ENCODE peak calls at places on chromosomes 5 and 9, in six cellular contexts. A is foreskin fibroblast; J is cardiac muscle cell; H is BE2C; N is psoas muscle; C is CD8-positive, alpha-beta T cell. M is an unnamed sample.

GRCh38 chr9:93861736-93862358 is 93.3 kb downstream of the BARX1 start:
- DNase-seq in J (no peak), H (no peak), C (no peak), A (no peak), N (no peak), M (no peak)

GRCh38 chr5:72525816-72526215 is 18.6 kb upstream of the ZNF366 start:
- DNase-seq in H (no peak), J (no peak), A (peak), C (no peak), N (no peak), M (no peak)

GRCh38 chr5:132491368-132492364 is 1.1 kb upstream of the IRF1 start:
- DNase-seq in C (peak), J (no peak), H (no peak), N (no peak), A (no peak), M (no peak)

GRCh38 chr5:172943906-172944305 is 15.3 kb upstream of the RPL26L1 start:
- DNase-seq in A (no peak), H (no peak), J (no peak), C (no peak), N (no peak), M (no peak)

GRCh38 chr5:155389498-155389897 is 375.9 kb downstream of the KIF4B start:
- DNase-seq in J (no peak), A (no peak), H (no peak), N (no peak), C (no peak), M (no peak)

GRCh38 chr5:134275822-134276221 is 49.9 kb upstream of the PPP2CA start:
- DNase-seq in A (peak), C (no peak), J (no peak), N (no peak), H (no peak), M (no peak)

GRCh38 chr5:1232780-1233179 is 7.6 kb downstream of the SLC6A18 start:
- DNase-seq in N (no peak), A (no peak), J (no peak), H (no peak), C (no peak), M (no peak)

GRCh38 chr9:13035822-13036221 is 243.7 kb downstream of the MPDZ start:
- DNase-seq in C (no peak), H (no peak), A (no peak), J (no peak), N (no peak), M (no peak)

GRCh38 chr5:113047733-113048652 is 71.4 kb downstream of the DCP2 start:
- DNase-seq in C (no peak), J (no peak), N (no peak), A (no peak), H (no peak), M (no peak)

GRCh38 chr9:126205260-126205659 is 121.4 kb upstream of the MVB12B start:
- DNase-seq in N (no peak), H (no peak), A (peak), C (no peak), J (no peak), M (no peak)

GRCh38 chr9:136078025-136078424 is 17.1 kb downstream of the NACC2 start:
- DNase-seq in A (no peak), J (no peak), N (no peak), H (no peak), C (no peak), M (no peak)

GRCh38 chr9:112186695-112187094 is 11.6 kb upstream of the SUSD1 start:
- DNase-seq in A (no peak), J (no peak), N (no peak), C (no peak), H (no peak), M (no peak)

GRCh38 chr5:1050449-1051365 is 42.1 kb downstream of the NKD2 start:
- DNase-seq in N (peak), J (no peak), C (no peak), H (peak), A (no peak), M (no peak)

GRCh38 chr5:151020304-151021031 is at the start of gene GPX3:
- DNase-seq in A (peak), H (peak), J (peak), C (peak), N (peak), M (no peak)

GRCh38 chr5:107570805-107571531 is 99.8 kb downstream of the EFNA5 start:
- DNase-seq in J (no peak), H (no peak), N (peak), A (peak), C (peak), M (no peak)

GRCh38 chr9:124084087-124084486 is 72.5 kb downstream of the LHX2 start:
- DNase-seq in A (no peak), N (no peak), H (no peak), C (no peak), J (no peak), M (no peak)

GRCh38 chr5:120817044-120817985 is 353.2 kb downstream of the PRR16 start:
- DNase-seq in A (peak), J (peak), H (peak), N (no peak), C (no peak), M (no peak)

GRCh38 chr5:139642213-139642612 is 5.9 kb upstream of the CXXC5 start:
- DNase-seq in C (no peak), H (no peak), J (no peak), N (no peak), A (no peak), M (no peak)

GRCh38 chr5:138664276-138664943 is 88.8 kb upstream of the CTNNA1 start:
- DNase-seq in N (no peak), H (no peak), C (no peak), A (peak), J (no peak), M (no peak)

GRCh38 chr9:86550411-86550810 is 196.2 kb upstream of the TUT7 start:
- DNase-seq in N (no peak), J (no peak), A (peak), H (no peak), C (no peak), M (no peak)

GRCh38 chr5:20514145-20514544 is 526.1 kb upstream of the CDH18 start:
- DNase-seq in J (no peak), N (no peak), H (no peak), C (no peak), A (no peak), M (no peak)

GRCh38 chr9:72636621-72637020 is 115.2 kb downstream of the TMC1 start:
- DNase-seq in H (no peak), C (no peak), J (no peak), N (no peak), A (peak), M (no peak)

GRCh38 chr5:67350185-67350584 is 153.6 kb upstream of the CD180 start:
- DNase-seq in C (no peak), H (peak), A (peak), N (no peak), J (no peak), M (no peak)

GRCh38 chr5:73199671-73200070 is 26.7 kb downstream of the TMEM174 start:
- DNase-seq in H (no peak), N (no peak), J (no peak), A (peak), C (no peak), M (no peak)

GRCh38 chr5:9888517-9888916 is 258.4 kb upstream of the TAS2R1 start:
- DNase-seq in H (no peak), C (no peak), N (no peak), J (no peak), A (peak), M (no peak)

GRCh38 chr5:101678494-101679193 is 617.4 kb downstream of the SLCO4C1 start:
- DNase-seq in N (no peak), H (peak), C (no peak), A (peak), J (peak), M (peak)

GRCh38 chr5:60687927-60688720 is 11.8 kb downstream of the DEPDC1B start:
- DNase-seq in N (no peak), A (peak), C (no peak), H (peak), J (no peak), M (peak)

GRCh38 chr5:102388235-102388634 is 92.2 kb upstream of the SLCO4C1 start:
- DNase-seq in C (no peak), H (no peak), N (no peak), J (no peak), A (no peak), M (no peak)

GRCh38 chr9:36189978-36190377 is 743 bp upstream of the CLTA start:
- DNase-seq in C (no peak), H (no peak), J (peak), A (peak), N (no peak), M (no peak)

GRCh38 chr5:107456281-107456715 is 214.4 kb downstream of the EFNA5 start:
- DNase-seq in N (no peak), J (no peak), A (peak), H (no peak), C (no peak), M (no peak)

GRCh38 chr9:101449071-101449721 is 13.6 kb upstream of the ALDOB start:
- DNase-seq in H (peak), C (peak), A (peak), N (peak), J (peak), M (peak)

GRCh38 chr5:154779105-154779504 is 23.9 kb downstream of the LARP1 start:
- DNase-seq in C (no peak), H (no peak), N (no peak), A (peak), J (no peak), M (peak)

GRCh38 chr5:160287378-160288051 is 24.8 kb downstream of the CCNJL start:
- DNase-seq in N (peak), C (no peak), H (peak), J (peak), A (peak), M (no peak)

GRCh38 chr5:157971466-157972324 is 112.8 kb upstream of the CLINT1 start:
- DNase-seq in C (no peak), A (peak), N (no peak), H (no peak), J (peak), M (peak)

GRCh38 chr5:137205237-137205636 is 293.9 kb downstream of the SPOCK1 start:
- DNase-seq in N (no peak), C (no peak), H (no peak), A (no peak), J (no peak), M (no peak)

GRCh38 chr9:133943781-133944745 is 48.1 kb downstream of the VAV2 start:
- DNase-seq in N (peak), A (no peak), H (peak), C (no peak), J (no peak), M (no peak)

GRCh38 chr5:58066557-58066956 is 393.3 kb downstream of the PLK2 start:
- DNase-seq in A (no peak), N (no peak), C (no peak), J (no peak), H (no peak), M (no peak)

GRCh38 chr9:116860509-116861120 is 173.5 kb downstream of the TRIM32 start:
- DNase-seq in N (peak), C (no peak), A (peak), J (peak), H (peak), M (peak)

GRCh38 chr5:97042981-97043380 is 99.4 kb downstream of the LIX1 start:
- DNase-seq in H (no peak), N (no peak), A (no peak), C (no peak), J (peak), M (no peak)

GRCh38 chr5:97041239-97041638 is 101.2 kb downstream of the LIX1 start:
- DNase-seq in H (no peak), J (no peak), C (no peak), N (no peak), A (no peak), M (no peak)

GRCh38 chr5:97046270-97046982 is 96.0 kb downstream of the LIX1 start:
- DNase-seq in H (no peak), A (peak), N (no peak), J (no peak), C (no peak), M (no peak)

GRCh38 chr5:97043511-97043910 is 98.9 kb downstream of the LIX1 start:
- DNase-seq in J (peak), A (no peak), N (no peak), C (no peak), H (no peak), M (no peak)

GRCh38 chr5:97044057-97044456 is 98.4 kb downstream of the LIX1 start:
- DNase-seq in J (peak), A (peak), N (no peak), H (peak), C (no peak), M (no peak)
- TF ChIP-seq CTCF in J (peak), A (peak), N (peak), H (peak), C (no peak), M (peak)

GRCh38 chr5:181054138-181054537 is 14.1 kb downstream of the BTNL9 start:
- DNase-seq in C (no peak), A (no peak), H (no peak), N (no peak), J (no peak), M (no peak)
- H3K4me3 ChIP-seq in C (peak), A (no peak), H (no peak), N (peak), J (no peak), M (no peak)

DNA sequence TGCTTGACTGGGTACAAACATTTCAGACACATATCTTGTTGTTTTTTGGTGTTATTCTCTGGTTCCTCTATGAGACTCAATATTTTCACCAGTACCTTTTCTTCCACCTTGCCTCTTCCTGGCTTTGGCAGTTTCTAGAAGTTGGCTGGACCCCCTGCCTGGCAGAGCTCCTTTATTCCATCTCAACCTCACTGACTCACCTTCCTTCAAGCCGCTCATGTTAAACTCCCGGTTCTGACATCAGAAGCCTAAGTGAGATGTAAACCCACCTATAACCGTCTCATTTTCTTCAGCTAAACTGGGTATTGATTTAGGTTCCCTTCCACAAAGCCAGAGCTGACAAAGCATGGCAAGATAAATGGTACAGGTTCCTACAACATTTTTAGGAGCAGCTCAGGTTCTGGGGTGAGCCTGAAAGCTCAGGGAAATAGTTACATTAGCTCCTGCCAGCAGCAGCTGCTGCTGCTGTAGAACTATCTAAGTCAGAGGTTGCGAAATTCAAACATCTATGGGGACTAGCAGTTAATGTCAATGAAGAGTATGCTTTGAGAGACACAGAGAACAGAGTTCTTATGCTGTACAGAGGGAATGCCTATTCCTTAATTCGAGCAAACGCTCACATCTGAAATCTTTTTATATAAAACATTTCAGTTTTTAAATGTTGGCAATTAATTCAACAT is 197.1 kb upstream of the NR3C1 start:
- DNase-seq in A (peak), N (no peak), J (no peak), H (no peak), C (no peak), M (no peak)
- TF ChIP-seq CTCF in A (no peak), N (no peak), J (no peak), H (no peak), C (no peak), M (no peak)

DNA sequence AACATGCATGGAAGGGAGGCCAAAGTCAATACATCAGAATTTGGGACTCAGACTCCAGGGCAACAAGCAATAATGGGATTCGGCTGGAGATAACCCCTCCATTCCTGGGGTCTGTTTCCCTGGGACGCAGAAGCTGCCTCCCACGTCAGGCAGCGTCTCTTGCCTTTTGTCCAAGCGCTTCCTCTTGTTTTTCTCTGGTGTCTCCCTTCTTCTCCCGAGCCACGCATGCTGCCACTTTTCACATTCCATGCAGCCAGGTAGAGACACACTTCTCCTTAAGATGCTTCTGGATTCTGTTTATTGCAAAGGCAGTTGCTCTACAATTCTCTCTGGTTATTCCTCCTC is 267.3 kb downstream of the AOPEP start:
- DNase-seq in C (no peak), J (no peak), A (no peak), H (no peak), N (no peak), M (no peak)
- H3K4me3 ChIP-seq in C (no peak), J (no peak), A (no peak), H (no peak), N (no peak), M (no peak)

GRCh38 chr9:7676757-7677156 is 122.8 kb downstream of the DMAC1 start:
- DNase-seq in H (no peak), C (no peak), N (no peak), A (no peak), J (no peak), M (no peak)
- TF ChIP-seq CTCF in H (no peak), C (no peak), N (no peak), A (no peak), J (no peak), M (no peak)

GRCh38 chr9:3138236-3139229 is 294.6 kb upstream of the PUM3 start:
- DNase-seq in N (no peak), A (peak), H (no peak), J (no peak), C (no peak), M (no peak)
- H3K4me3 ChIP-seq in N (no peak), A (no peak), H (no peak), J (no peak), C (no peak), M (no peak)

GRCh38 chr5:83516962-83517750 is 45.6 kb downstream of the VCAN start:
- DNase-seq in J (no peak), H (no peak), C (no peak), N (no peak), A (peak), M (no peak)
- TF ChIP-seq CTCF in J (peak), H (no peak), C (no peak), N (no peak), A (peak), M (no peak)

DNA sequence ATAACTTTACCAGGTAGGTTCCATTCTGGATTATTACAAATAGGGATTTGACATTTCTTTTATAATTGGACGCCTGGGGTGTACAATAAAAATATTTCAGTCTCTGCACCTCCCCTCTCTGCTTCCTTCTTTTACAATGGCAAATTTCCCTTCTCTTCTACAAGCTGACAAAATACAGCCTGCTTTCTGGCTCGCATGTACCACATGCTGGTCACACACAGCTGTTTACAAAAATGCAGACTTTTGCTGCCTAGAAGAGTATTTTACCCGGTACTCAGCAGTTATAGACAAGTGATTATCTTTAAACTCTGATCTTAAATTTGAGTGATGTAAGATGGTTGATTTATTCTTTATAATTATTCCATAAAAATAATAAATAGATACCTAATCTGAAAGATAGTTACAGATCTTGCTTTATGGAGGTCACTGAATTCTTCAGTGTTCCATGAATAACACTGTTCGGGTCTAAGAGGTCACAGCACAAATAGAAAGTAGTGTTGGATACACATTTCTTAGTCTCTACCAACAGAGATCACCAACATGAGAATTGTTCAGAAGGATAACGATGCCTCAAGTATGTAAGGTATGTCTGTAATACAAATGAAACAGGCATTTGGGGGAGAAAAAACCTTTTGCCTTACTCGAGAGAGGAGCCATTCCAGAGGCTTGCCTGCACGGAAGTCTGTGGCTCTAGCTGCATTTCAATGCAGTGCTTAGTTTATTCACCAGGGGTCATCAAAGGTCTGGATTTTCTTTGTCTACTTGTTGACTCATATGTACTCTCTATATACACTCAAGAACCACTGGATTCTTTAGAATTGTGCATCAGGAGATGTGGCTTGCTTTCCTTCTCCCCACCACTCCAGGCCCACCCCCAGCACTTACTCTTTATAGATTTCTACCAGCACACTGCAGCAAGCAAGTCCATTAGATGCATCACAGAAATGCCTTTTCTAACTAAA is 206.6 kb upstream of the RFX3 start:
- DNase-seq in A (peak), J (peak), N (no peak), C (no peak), H (peak), M (peak)
- H3K4me3 ChIP-seq in A (peak), J (no peak), N (peak), C (no peak), H (no peak), M (no peak)

M was measured in HFF-Myc.